ENCODE peak calls at places on chromosomes 5 and 9, in six cellular contexts. One of them, this sample, is unnamed. For H3K4me1, the result is how much of the 10 kb centered on the place peaks cover.

GRCh38 chr5:33319841-33320240 is 120.9 kb upstream of the TARS1 start:
- DNase-seq in mesenchymal stem cell: no peak
- DNase-seq in H1: no peak
- DNase-seq in IMR-90: no peak
- DNase-seq in neuronal stem cell: no peak
- DNase-seq in H9: no peak
- DNase-seq in this sample: no peak

GRCh38 chr9:125426926-125427325 is 165.3 kb downstream of the GAPVD1 start:
- DNase-seq in mesenchymal stem cell: no peak
- DNase-seq in H1: no peak
- DNase-seq in IMR-90: no peak
- DNase-seq in neuronal stem cell: no peak
- DNase-seq in H9: no peak
- DNase-seq in this sample: no peak

GRCh38 chr5:68345166-68345565 is 129.6 kb downstream of the PIK3R1 start:
- DNase-seq in mesenchymal stem cell: no peak
- DNase-seq in H1: no peak
- DNase-seq in IMR-90: peak
- DNase-seq in neuronal stem cell: no peak
- DNase-seq in H9: no peak
- DNase-seq in this sample: no peak

GRCh38 chr9:33453999-33454660 is 6.7 kb upstream of the AQP3 start:
- DNase-seq in mesenchymal stem cell: no peak
- DNase-seq in H1: no peak
- DNase-seq in IMR-90: no peak
- DNase-seq in neuronal stem cell: no peak
- DNase-seq in H9: no peak
- DNase-seq in this sample: no peak

GRCh38 chr5:33091571-33092363 is 349.0 kb upstream of the TARS1 start:
- DNase-seq in mesenchymal stem cell: peak
- DNase-seq in H1: no peak
- DNase-seq in IMR-90: peak
- DNase-seq in neuronal stem cell: no peak
- DNase-seq in H9: no peak
- DNase-seq in this sample: no peak

GRCh38 chr5:125272364-125272763 is 525.9 kb upstream of the ZNF608 start:
- DNase-seq in mesenchymal stem cell: no peak
- DNase-seq in H1: no peak
- DNase-seq in IMR-90: no peak
- DNase-seq in neuronal stem cell: no peak
- DNase-seq in H9: no peak
- DNase-seq in this sample: no peak

GRCh38 chr5:150694638-150695037 is 6.2 kb downstream of the RBM22 start:
- DNase-seq in mesenchymal stem cell: no peak
- DNase-seq in H1: no peak
- DNase-seq in IMR-90: peak
- DNase-seq in neuronal stem cell: no peak
- DNase-seq in H9: no peak
- DNase-seq in this sample: no peak

GRCh38 chr5:58073246-58073645 is 386.6 kb downstream of the PLK2 start:
- DNase-seq in mesenchymal stem cell: no peak
- DNase-seq in H1: no peak
- DNase-seq in IMR-90: no peak
- DNase-seq in neuronal stem cell: no peak
- DNase-seq in H9: no peak
- DNase-seq in this sample: no peak

GRCh38 chr9:70106571-70106970 is 62.9 kb downstream of the MAMDC2 start:
- DNase-seq in mesenchymal stem cell: no peak
- DNase-seq in H1: no peak
- DNase-seq in IMR-90: no peak
- DNase-seq in neuronal stem cell: no peak
- DNase-seq in H9: no peak
- DNase-seq in this sample: no peak

GRCh38 chr9:31013371-31013770 is 1371.1 kb upstream of the ACO1 start:
- DNase-seq in mesenchymal stem cell: no peak
- DNase-seq in H1: no peak
- DNase-seq in IMR-90: no peak
- DNase-seq in neuronal stem cell: no peak
- DNase-seq in H9: no peak
- DNase-seq in this sample: no peak

GRCh38 chr5:79774171-79774854 is 84.7 kb downstream of the CMYA5 start:
- DNase-seq in mesenchymal stem cell: peak
- DNase-seq in H1: peak
- DNase-seq in IMR-90: peak
- DNase-seq in neuronal stem cell: no peak
- DNase-seq in H9: peak
- DNase-seq in this sample: peak

GRCh38 chr9:69497816-69498215 is 172.8 kb downstream of the ENTREP1 start:
- DNase-seq in mesenchymal stem cell: no peak
- DNase-seq in H1: no peak
- DNase-seq in IMR-90: no peak
- DNase-seq in neuronal stem cell: no peak
- DNase-seq in H9: no peak
- DNase-seq in this sample: no peak

DNA sequence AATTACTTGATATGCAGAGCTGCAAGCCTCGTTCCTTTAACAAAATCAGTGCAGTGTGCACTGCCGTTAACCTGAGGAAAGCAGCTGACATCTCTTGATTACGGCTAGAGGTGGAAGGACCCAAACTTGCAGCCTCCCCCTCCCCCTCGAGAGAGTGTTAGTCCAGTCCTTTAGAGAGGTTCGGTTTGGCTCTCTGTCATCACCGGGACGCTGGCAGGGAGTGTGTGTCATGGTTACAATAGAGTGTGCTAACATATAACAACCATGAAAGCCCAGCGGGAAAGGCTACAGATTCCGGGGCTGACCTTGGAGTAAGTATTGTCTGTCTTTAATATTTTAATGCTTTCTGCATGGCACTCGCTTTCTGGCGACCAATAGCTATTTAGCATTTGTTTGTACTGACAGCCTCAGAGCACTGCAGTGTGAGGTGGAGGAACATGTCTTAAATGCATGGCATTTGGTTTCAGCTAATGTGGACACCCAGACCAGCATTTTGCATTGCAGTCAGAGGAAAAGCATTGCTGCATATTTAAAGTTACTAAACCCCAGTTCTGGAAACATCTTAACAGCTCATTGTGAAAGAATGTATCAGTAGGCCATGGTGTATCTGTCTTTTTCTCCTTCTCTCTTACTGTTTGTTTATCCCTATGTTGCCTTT is 237.5 kb downstream of the CD180 start:
- DNase-seq in mesenchymal stem cell: peak
- DNase-seq in H1: no peak
- DNase-seq in IMR-90: peak
- DNase-seq in neuronal stem cell: no peak
- DNase-seq in H9: peak
- DNase-seq in this sample: peak
- H3K14ac ChIP-seq in mesenchymal stem cell: no peak
- H3K14ac ChIP-seq in H1: no peak
- H3K14ac ChIP-seq in IMR-90: peak
- H3K14ac ChIP-seq in neuronal stem cell: no peak
- H3K14ac ChIP-seq in H9: no peak
- H3K14ac ChIP-seq in this sample: peak

DNA sequence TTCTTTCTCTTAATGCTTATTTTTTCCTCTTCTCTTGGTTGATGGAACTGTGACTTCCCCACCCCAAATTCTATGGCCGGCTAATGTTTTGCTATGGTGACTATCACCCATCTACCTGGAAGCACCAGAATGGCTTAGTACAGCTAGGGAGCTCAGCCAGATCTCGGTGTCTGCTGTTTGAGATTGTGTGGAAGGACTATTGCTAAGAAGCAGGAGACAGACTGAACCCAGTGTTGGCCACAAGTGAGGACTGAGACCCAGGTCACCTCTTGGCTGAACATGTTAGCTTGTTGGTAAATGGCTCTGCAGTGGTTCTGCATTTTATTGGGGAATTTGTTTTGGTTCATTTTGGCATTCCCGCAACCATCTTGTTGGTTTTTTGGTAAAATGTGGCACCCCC is 2.7 kb downstream of the PRRC2B start:
- DNase-seq in mesenchymal stem cell: no peak
- DNase-seq in H1: no peak
- DNase-seq in IMR-90: no peak
- DNase-seq in neuronal stem cell: no peak
- DNase-seq in H9: no peak
- DNase-seq in this sample: no peak
- H3K18ac ChIP-seq in mesenchymal stem cell: no peak
- H3K18ac ChIP-seq in H1: peak
- H3K18ac ChIP-seq in IMR-90: peak
- H3K18ac ChIP-seq in neuronal stem cell: no peak
- H3K18ac ChIP-seq in H9: no peak
- H3K18ac ChIP-seq in this sample: peak

GRCh38 chr9:6782981-6783380 is 25.2 kb downstream of the KDM4C start:
- DNase-seq in mesenchymal stem cell: no peak
- DNase-seq in H1: no peak
- DNase-seq in IMR-90: no peak
- DNase-seq in neuronal stem cell: no peak
- DNase-seq in H9: no peak
- DNase-seq in this sample: no peak
- H3K4me1 ChIP-seq in mesenchymal stem cell: under half
- H3K4me1 ChIP-seq in H1: under half
- H3K4me1 ChIP-seq in IMR-90: under half
- H3K4me1 ChIP-seq in neuronal stem cell: under half
- H3K4me1 ChIP-seq in H9: under half
- H3K4me1 ChIP-seq in this sample: under half

DNA sequence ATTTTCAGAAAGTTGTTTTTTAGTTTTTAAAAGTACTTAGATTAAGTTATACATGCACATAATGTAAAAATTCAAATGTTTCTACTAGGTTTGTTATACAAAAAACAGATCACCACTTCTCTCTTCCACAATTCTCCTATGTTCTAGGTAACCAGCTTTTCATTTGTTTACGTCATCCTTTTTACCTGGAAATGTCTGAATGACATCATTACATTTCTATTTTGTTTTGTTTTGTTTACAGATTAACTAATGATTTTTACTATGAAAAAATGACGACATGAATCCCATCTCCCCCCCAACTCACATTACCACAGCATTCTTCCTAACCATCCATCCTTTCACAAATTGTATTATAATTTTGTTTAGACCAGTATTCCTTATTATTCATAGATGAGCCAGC is 1709.2 kb downstream of the EFNA5 start:
- DNase-seq in mesenchymal stem cell: no peak
- DNase-seq in H1: no peak
- DNase-seq in IMR-90: no peak
- DNase-seq in neuronal stem cell: no peak
- DNase-seq in H9: no peak
- DNase-seq in this sample: no peak
- H3K14ac ChIP-seq in mesenchymal stem cell: no peak
- H3K14ac ChIP-seq in H1: no peak
- H3K14ac ChIP-seq in IMR-90: no peak
- H3K14ac ChIP-seq in neuronal stem cell: no peak
- H3K14ac ChIP-seq in H9: no peak
- H3K14ac ChIP-seq in this sample: no peak

GRCh38 chr9:136944094-136944518 is 432 bp downstream of the FBXW5 start:
- DNase-seq in mesenchymal stem cell: peak
- DNase-seq in H1: no peak
- DNase-seq in IMR-90: peak
- DNase-seq in neuronal stem cell: no peak
- DNase-seq in H9: no peak
- DNase-seq in this sample: peak
- H3K18ac ChIP-seq in mesenchymal stem cell: peak
- H3K18ac ChIP-seq in H1: peak
- H3K18ac ChIP-seq in IMR-90: peak
- H3K18ac ChIP-seq in neuronal stem cell: peak
- H3K18ac ChIP-seq in H9: no peak
- H3K18ac ChIP-seq in this sample: peak

GRCh38 chr5:65199988-65200668 is 281.6 kb downstream of the ADAMTS6 start:
- DNase-seq in mesenchymal stem cell: no peak
- DNase-seq in H1: no peak
- DNase-seq in IMR-90: peak
- DNase-seq in neuronal stem cell: no peak
- DNase-seq in H9: no peak
- DNase-seq in this sample: no peak
- H3K4me1 ChIP-seq in mesenchymal stem cell: under half
- H3K4me1 ChIP-seq in H1: under half
- H3K4me1 ChIP-seq in IMR-90: under half
- H3K4me1 ChIP-seq in neuronal stem cell: under half
- H3K4me1 ChIP-seq in H9: under half
- H3K4me1 ChIP-seq in this sample: under half

This sample was measured in trophoblast cell.